ENCODE peak calls at places on chromosomes 12 and 14, in six cellular contexts. J is testis, V is kidney, Z is colonic mucosa, K is heart left ventricle, R is dorsolateral prefrontal cortex. I is an unnamed sample.
A peak's percentile ranks its signal among the peaks of the same experiment; 100 is the strongest.

GRCh38 chr12:64819816-64820402 is 4.5 kb upstream of the TBC1D30 start:
- DNase-seq in J (no peak), V (no peak), Z (no peak), K (no peak), R (no peak), I (no peak)

GRCh38 chr12:67074072-67074471 is 195.1 kb upstream of the CAND1 start:
- DNase-seq in J (no peak), V (no peak), Z (no peak), K (no peak), R (no peak), I (no peak)

GRCh38 chr12:108565976-108566375 is 3.6 kb downstream of the ISCU start:
- DNase-seq in J (peak; percentile 56), V (peak; percentile 95), Z (peak; percentile 71), K (peak; percentile 85), R (no peak), I (peak; percentile 95)

GRCh38 chr12:74365178-74365964 is 172.3 kb upstream of the ATXN7L3B start:
- DNase-seq in J (peak; percentile 72), V (no peak), Z (no peak), K (no peak), R (no peak), I (no peak)

GRCh38 chr12:52193991-52194390 is 2.2 kb upstream of the KRT80 start:
- DNase-seq in J (no peak), V (no peak), Z (no peak), K (no peak), R (no peak), I (no peak)

GRCh38 chr12:78085562-78086182 is 255.0 kb downstream of the NAV3 start:
- DNase-seq in J (no peak), V (no peak), Z (no peak), K (no peak), R (no peak), I (no peak)

GRCh38 chr14:60212503-60213371 is 36.3 kb upstream of the PPM1A start:
- DNase-seq in J (no peak), V (no peak), Z (no peak), K (no peak), R (no peak), I (no peak)

GRCh38 chr14:64707661-64708060 is 3.4 kb downstream of the PLEKHG3 start:
- DNase-seq in J (no peak), V (no peak), Z (no peak), K (no peak), R (peak; percentile 19), I (no peak)

GRCh38 chr14:51219473-51220448 is 20.3 kb upstream of the TMX1 start:
- DNase-seq in J (peak; percentile 28), V (no peak), Z (no peak), K (no peak), R (no peak), I (no peak)

GRCh38 chr12:24664151-24664550 is 284.8 kb downstream of the BCAT1 start:
- DNase-seq in J (no peak), V (no peak), Z (no peak), K (no peak), R (no peak), I (no peak)

GRCh38 chr14:48853159-48853558 is 733.0 kb downstream of the RPS29 start:
- DNase-seq in J (no peak), V (no peak), Z (no peak), K (no peak), R (no peak), I (no peak)

GRCh38 chr12:65533177-65533883 is 254.8 kb downstream of the MSRB3 start:
- DNase-seq in J (no peak), V (no peak), Z (no peak), K (no peak), R (no peak), I (no peak)

GRCh38 chr12:119687344-119687865 is 19.5 kb downstream of the PRKAB1 start:
- DNase-seq in J (no peak), V (no peak), Z (no peak), K (no peak), R (no peak), I (no peak)

GRCh38 chr14:61598980-61599379 is 96.3 kb upstream of the HIF1A start:
- DNase-seq in J (no peak), V (no peak), Z (no peak), K (no peak), R (no peak), I (no peak)

GRCh38 chr12:114838480-114838879 is 154.5 kb upstream of the TBX3 start:
- DNase-seq in J (no peak), V (no peak), Z (no peak), K (no peak), R (no peak), I (no peak)

GRCh38 chr12:68572650-68573049 is 38.0 kb upstream of the RAP1B start:
- DNase-seq in J (no peak), V (no peak), Z (no peak), K (no peak), R (no peak), I (no peak)

GRCh38 chr14:93114713-93115068 is 1.0 kb downstream of the ITPK1 start:
- DNase-seq in J (no peak), V (peak; percentile 83), Z (peak; percentile 51), K (no peak), R (no peak), I (peak; percentile 55)

GRCh38 chr12:56545023-56545604 is 23.5 kb downstream of the RBMS2 start:
- DNase-seq in J (no peak), V (no peak), Z (no peak), K (no peak), R (no peak), I (no peak)

GRCh38 chr12:90245396-90245795 is 536.8 kb upstream of the ATP2B1 start:
- DNase-seq in J (no peak), V (no peak), Z (no peak), K (no peak), R (peak; percentile 38), I (no peak)

GRCh38 chr14:42123526-42123925 is 516.9 kb downstream of the LRFN5 start:
- DNase-seq in J (no peak), V (no peak), Z (no peak), K (no peak), R (no peak), I (no peak)

GRCh38 chr12:51217133-51217967 is 512 bp downstream of the POU6F1 start:
- DNase-seq in J (peak; percentile 52), V (peak; percentile 90), Z (peak; percentile 52), K (peak; percentile 58), R (peak; percentile 58), I (peak; percentile 85)

GRCh38 chr12:52501490-52501889 is 8.4 kb upstream of the KRT6A start:
- DNase-seq in J (no peak), V (no peak), Z (no peak), K (no peak), R (no peak), I (no peak)

GRCh38 chr12:80977356-80977755 is 39.6 kb upstream of the LIN7A start:
- DNase-seq in J (no peak), V (no peak), Z (no peak), K (no peak), R (no peak), I (no peak)

GRCh38 chr14:54686871-54687749 is 120.2 kb downstream of the SAMD4A start:
- DNase-seq in J (no peak), V (no peak), Z (no peak), K (peak; percentile 50), R (no peak), I (no peak)

GRCh38 chr12:82688035-82688501 is 1.4 kb downstream of the TMTC2 start:
- DNase-seq in J (no peak), V (no peak), Z (no peak), K (no peak), R (no peak), I (no peak)

GRCh38 chr12:44875417-44875953 is 630 bp downstream of the NELL2 start:
- DNase-seq in J (no peak), V (no peak), Z (no peak), K (no peak), R (no peak), I (no peak)

GRCh38 chr12:131833896-131834641 is 5.9 kb downstream of the MMP17 start:
- DNase-seq in J (no peak), V (peak; percentile 62), Z (no peak), K (no peak), R (no peak), I (no peak)

DNA sequence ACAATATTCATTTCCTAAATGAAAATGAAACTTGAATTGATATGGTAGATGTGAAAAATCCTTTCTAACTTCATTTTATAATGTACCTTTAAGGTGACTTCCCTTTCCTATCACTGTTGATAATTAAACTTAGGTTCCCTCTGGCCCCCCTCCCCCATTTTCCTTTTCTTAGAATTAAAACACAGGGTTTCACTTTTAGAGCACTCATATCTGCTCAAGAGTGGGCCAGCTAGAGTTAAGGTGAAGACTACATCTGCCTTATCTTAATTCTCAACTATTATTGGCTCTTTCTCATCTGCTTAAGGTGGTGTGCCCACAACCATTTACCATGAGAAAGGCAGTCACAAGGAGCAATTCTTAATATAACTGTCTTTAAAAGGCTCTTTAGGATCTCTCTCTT is 49.7 kb downstream of the LIN52 start:
- DNase-seq in J (no peak), V (no peak), Z (no peak), K (no peak), R (no peak), I (no peak)
- H3K27ac ChIP-seq in J (no peak overlapping the region), V (peak overlapping the region; percentile 36), Z (peak overlapping the region; percentile 67), K (no peak overlapping the region), R (no peak overlapping the region), I (no peak overlapping the region)

GRCh38 chr14:69938751-69939150 is 59.5 kb downstream of the SMOC1 start:
- DNase-seq in J (no peak), V (no peak), Z (no peak), K (no peak), R (no peak), I (no peak)
- H3K4me3 ChIP-seq in J (no peak overlapping the region), V (no peak overlapping the region), Z (no peak overlapping the region), K (no peak overlapping the region), R (no peak overlapping the region), I (no peak overlapping the region)

GRCh38 chr12:27523642-27524488 is at the start of gene PPFIBP1:
- DNase-seq in J (peak; percentile 99), V (peak; percentile 99), Z (peak; percentile 100), K (peak; percentile 99), R (peak; percentile 100), I (peak; percentile 99)

GRCh38 chr12:27523305-27523641 is 733 bp upstream of the PPFIBP1 start:
- DNase-seq in J (no peak), V (no peak), Z (no peak), K (no peak), R (no peak), I (no peak)

GRCh38 chr12:27525373-27525772 is 1.4 kb downstream of the PPFIBP1 start:
- DNase-seq in J (peak; percentile 16), V (no peak), Z (peak; percentile 31), K (peak; percentile 48), R (no peak), I (no peak)

GRCh38 chr12:27524489-27524835 is 456 bp downstream of the PPFIBP1 start:
- DNase-seq in J (no peak), V (no peak), Z (no peak), K (no peak), R (no peak), I (no peak)

GRCh38 chr12:27524839-27525238 is 833 bp downstream of the PPFIBP1 start:
- DNase-seq in J (peak; percentile 49), V (no peak), Z (peak; percentile 40), K (no peak), R (no peak), I (no peak)
- TF ChIP-seq CTCF in J (no peak), V (no peak), Z (no peak), K (no peak), R (no peak), I (no peak)

GRCh38 chr12:26787125-26787495 is 45.9 kb downstream of the ITPR2 start:
- DNase-seq in J (no peak), V (no peak), Z (no peak), K (no peak), R (no peak), I (no peak)
- H3K27ac ChIP-seq in J (peak overlapping the region; percentile 64), V (no peak overlapping the region), Z (no peak overlapping the region), K (peak overlapping the region; percentile 16), R (no peak overlapping the region), I (peak overlapping the region; percentile 55)